ENCODE peak calls at places on chromosomes 13 and 19, in seven cellular contexts. V is CD8-positive, alpha-beta T cell; B is aorta; N is effector memory CD4-positive, alpha-beta T cell; D is foreskin melanocyte; U is cardiac muscle cell; R is skeletal muscle cell. T is an unnamed sample.

GRCh38 chr13:30033681-30034447 is 183.4 kb upstream of the UBL3 start:
- DNase-seq in V (no peak), B (no peak), N (no peak), D (peak), U (peak), R (peak), T (no peak)

GRCh38 chr19:2811221-2811722 is 8.4 kb upstream of the ZNF554 start:
- DNase-seq in V (no peak), B (no peak), N (no peak), D (no peak), U (no peak), R (no peak), T (no peak)

GRCh38 chr13:30738526-30738925 is 3.2 kb downstream of the ALOX5AP start:
- DNase-seq in V (no peak), B (no peak), N (no peak), D (no peak), U (no peak), R (no peak), T (no peak)

GRCh38 chr19:11694533-11695439 is 44.0 kb downstream of the ZNF823 start:
- DNase-seq in V (peak), B (peak), N (peak), D (peak), U (peak), R (peak), T (peak)

GRCh38 chr19:14722127-14722526 is 32.3 kb downstream of the ZNF333 start:
- DNase-seq in V (no peak), B (no peak), N (no peak), D (no peak), U (no peak), R (no peak), T (no peak)

GRCh38 chr19:38648789-38649304 is 1.4 kb downstream of the ACTN4 start:
- DNase-seq in V (no peak), B (no peak), N (no peak), D (no peak), U (no peak), R (no peak), T (no peak)

GRCh38 chr19:38734426-38735256 is 9.6 kb downstream of the CAPN12 start:
- DNase-seq in V (no peak), B (peak), N (peak), D (no peak), U (no peak), R (no peak), T (no peak)

GRCh38 chr19:48623556-48624066 is 4.3 kb downstream of the SPHK2 start:
- DNase-seq in V (no peak), B (no peak), N (no peak), D (no peak), U (no peak), R (no peak), T (no peak)

GRCh38 chr13:51534075-51534817 is 50.0 kb upstream of the WDFY2 start:
- DNase-seq in V (peak), B (peak), N (peak), D (peak), U (no peak), R (no peak), T (no peak)

GRCh38 chr13:97030705-97031452 is 36.6 kb upstream of the OXGR1 start:
- DNase-seq in V (no peak), B (no peak), N (no peak), D (peak), U (peak), R (no peak), T (no peak)

GRCh38 chr19:12733369-12733896 is 1.1 kb downstream of the TRIR start:
- DNase-seq in V (no peak), B (no peak), N (no peak), D (no peak), U (peak), R (peak), T (no peak)

GRCh38 chr13:47175172-47175806 is 278.4 kb upstream of the HTR2A start:
- DNase-seq in V (no peak), B (no peak), N (no peak), D (peak), U (peak), R (peak), T (no peak)

GRCh38 chr13:67964091-67964490 is 734.0 kb upstream of the PCDH9 start:
- DNase-seq in V (no peak), B (no peak), N (no peak), D (no peak), U (no peak), R (no peak), T (no peak)

GRCh38 chr13:34124912-34125311 is 307.0 kb downstream of the RFC3 start:
- DNase-seq in V (no peak), B (no peak), N (no peak), D (no peak), U (no peak), R (no peak), T (peak)

GRCh38 chr19:15149704-15150103 is 42.5 kb downstream of the SYDE1 start:
- DNase-seq in V (no peak), B (no peak), N (no peak), D (no peak), U (no peak), R (no peak), T (no peak)

T was measured in NCI-H1105.